ENCODE peak calls at places on chromosome 22, in nine cellular contexts. N is ovary, I is fibroblast of lung, W is heart left ventricle, C is right atrium auricular region, X is esophagus squamous epithelium, Y is uterus, G is small intestine, V is pancreas. Z is an unnamed sample.

GRCh38 chr22:41780714-41781507 is 19.6 kb upstream of the CCDC134 start:
- DNase-seq in N (no peak), C (peak; percentile 69), V (peak; percentile 9), W (peak; percentile 53), Y (peak; percentile 18), G (peak; percentile 68), X (peak; percentile 70), I (peak; percentile 50), Z (peak; percentile 64)

GRCh38 chr22:19522190-19522880 is 1.9 kb downstream of the CLDN5 start:
- DNase-seq in V (no peak), Y (no peak), I (no peak), X (no peak), N (no peak), W (no peak), C (no peak), G (no peak), Z (no peak)

GRCh38 chr22:30868663-30869385 is 99.8 kb downstream of the MORC2 start:
- DNase-seq in C (no peak), V (no peak), Y (peak; percentile 8), G (no peak), I (peak; percentile 50), W (peak; percentile 11), X (no peak), N (no peak), Z (peak; percentile 12)

GRCh38 chr22:44472583-44472982 is 25.4 kb downstream of the RTL6 start:
- DNase-seq in G (no peak), X (no peak), C (no peak), Y (no peak), V (no peak), I (no peak), N (no peak), W (no peak), Z (no peak)

GRCh38 chr22:23591203-23591791 is 11.2 kb upstream of the IGLL1 start:
- DNase-seq in C (no peak), N (peak; percentile 93), I (peak; percentile 44), Y (no peak), V (peak; percentile 65), W (peak; percentile 40), X (no peak), G (peak; percentile 31), Z (peak; percentile 43)

GRCh38 chr22:46964773-46965550 is 202.5 kb downstream of the TBC1D22A start:
- DNase-seq in I (no peak), X (no peak), G (no peak), V (no peak), W (no peak), C (no peak), Y (no peak), N (no peak), Z (no peak)

GRCh38 chr22:33811686-33812085 is 108.6 kb downstream of the LARGE1 start:
- DNase-seq in I (peak; percentile 78), N (peak; percentile 40), V (peak; percentile 18), X (no peak), Y (peak; percentile 85), C (peak; percentile 83), G (no peak), W (peak; percentile 67), Z (peak; percentile 52)

GRCh38 chr22:31425331-31426050 is 26.1 kb downstream of the DRG1 start:
- DNase-seq in X (no peak), W (no peak), G (no peak), V (no peak), C (no peak), N (no peak), Y (no peak), I (no peak), Z (no peak)

GRCh38 chr22:32106930-32107329 is 52.2 kb downstream of the C22orf42 start:
- DNase-seq in G (no peak), Y (no peak), I (peak; percentile 17), X (no peak), V (no peak), N (no peak), C (no peak), W (no peak), Z (no peak)

GRCh38 chr22:48886604-48887393 is 940.9 kb downstream of the BRD1 start:
- DNase-seq in X (no peak), C (no peak), G (no peak), W (no peak), I (no peak), V (no peak), Y (no peak), N (no peak), Z (no peak)

GRCh38 chr22:44182591-44183588 is 2.2 kb downstream of the PARVG start:
- DNase-seq in V (no peak), W (peak; percentile 61), I (no peak), X (no peak), N (no peak), Y (no peak), C (peak; percentile 67), G (peak; percentile 31), Z (peak; percentile 36)

GRCh38 chr22:30265851-30266444 is 703 bp downstream of the OSM start:
- DNase-seq in N (no peak), G (peak; percentile 42), X (peak; percentile 51), I (no peak), Y (no peak), C (no peak), V (no peak), W (peak; percentile 67), Z (no peak)

GRCh38 chr22:22702159-22702873 is 57.9 kb downstream of the GGTLC2 start:
- DNase-seq in W (no peak), X (no peak), I (no peak), V (no peak), N (no peak), Y (no peak), G (peak; percentile 86), C (no peak), Z (peak; percentile 45)

GRCh38 chr22:45242778-45243191 is 2.1 kb upstream of the KIAA0930 start:
- DNase-seq in G (no peak), N (no peak), C (no peak), I (no peak), V (peak; percentile 80), X (no peak), Y (no peak), W (no peak), Z (peak; percentile 74)

GRCh38 chr22:26709617-26710390 is 52.4 kb downstream of the MIAT start:
- DNase-seq in N (no peak), I (peak; percentile 76), W (no peak), X (no peak), Y (no peak), G (no peak), C (no peak), V (no peak), Z (no peak)

GRCh38 chr22:26409705-26410376 is 19.2 kb upstream of the ASPHD2 start:
- DNase-seq in C (no peak), I (no peak), G (no peak), W (no peak), X (no peak), V (no peak), Y (no peak), N (no peak), Z (no peak)

GRCh38 chr22:38038890-38039812 is 18.1 kb upstream of the PICK1 start:
- DNase-seq in Y (no peak), G (no peak), N (no peak), X (no peak), W (no peak), V (no peak), I (no peak), C (no peak), Z (no peak)
- H3K4me3 ChIP-seq in Y (no peak overlapping the region), G (no peak overlapping the region), N (no peak overlapping the region), X (no peak overlapping the region), W (no peak overlapping the region), V (no peak overlapping the region), I (no peak overlapping the region), C (no peak overlapping the region), Z (no peak overlapping the region)

GRCh38 chr22:50303848-50304527 is 3.5 kb downstream of the PLXNB2 start:
- DNase-seq in V (peak; percentile 57), N (no peak), X (no peak), W (peak; percentile 52), I (no peak), C (no peak), Y (peak; percentile 60), G (peak; percentile 66), Z (peak; percentile 76)

GRCh38 chr22:50304528-50305392 is 2.7 kb downstream of the PLXNB2 start:
- DNase-seq in V (peak; percentile 53), C (no peak), G (peak; percentile 58), Y (peak; percentile 53), W (peak; percentile 57), I (peak; percentile 62), X (no peak), N (no peak), Z (peak; percentile 62)

GRCh38 chr22:50305658-50306566 is 1.5 kb downstream of the PLXNB2 start:
- DNase-seq in N (peak; percentile 89), G (peak; percentile 89), V (peak; percentile 90), X (no peak), Y (peak; percentile 86), C (peak; percentile 88), I (peak; percentile 96), W (peak; percentile 87), Z (peak; percentile 88)

GRCh38 chr22:50306753-50307749 is at the start of gene PLXNB2:
- DNase-seq in G (peak; percentile 77), W (peak; percentile 90), C (no peak), I (peak; percentile 79), N (peak; percentile 81), Y (peak; percentile 84), V (peak; percentile 87), X (no peak), Z (peak; percentile 90)

GRCh38 chr22:50305393-50305657 is 2.1 kb downstream of the PLXNB2 start:
- DNase-seq in C (no peak), G (no peak), V (no peak), Y (no peak), I (no peak), N (no peak), X (no peak), W (no peak), Z (no peak)
- H3K4me1 ChIP-seq in C (peaks cover 86% of the 10 kb centered on the region), G (peaks cover 2% of the 10 kb centered on the region), V (peaks cover 16% of the 10 kb centered on the region), Y (peaks cover 27% of the 10 kb centered on the region), I (peaks cover 57% of the 10 kb centered on the region), N (peaks cover 59% of the 10 kb centered on the region), X (peaks cover 86% of the 10 kb centered on the region), W (peaks cover 79% of the 10 kb centered on the region), Z (peaks cover 61% of the 10 kb centered on the region)

DNA sequence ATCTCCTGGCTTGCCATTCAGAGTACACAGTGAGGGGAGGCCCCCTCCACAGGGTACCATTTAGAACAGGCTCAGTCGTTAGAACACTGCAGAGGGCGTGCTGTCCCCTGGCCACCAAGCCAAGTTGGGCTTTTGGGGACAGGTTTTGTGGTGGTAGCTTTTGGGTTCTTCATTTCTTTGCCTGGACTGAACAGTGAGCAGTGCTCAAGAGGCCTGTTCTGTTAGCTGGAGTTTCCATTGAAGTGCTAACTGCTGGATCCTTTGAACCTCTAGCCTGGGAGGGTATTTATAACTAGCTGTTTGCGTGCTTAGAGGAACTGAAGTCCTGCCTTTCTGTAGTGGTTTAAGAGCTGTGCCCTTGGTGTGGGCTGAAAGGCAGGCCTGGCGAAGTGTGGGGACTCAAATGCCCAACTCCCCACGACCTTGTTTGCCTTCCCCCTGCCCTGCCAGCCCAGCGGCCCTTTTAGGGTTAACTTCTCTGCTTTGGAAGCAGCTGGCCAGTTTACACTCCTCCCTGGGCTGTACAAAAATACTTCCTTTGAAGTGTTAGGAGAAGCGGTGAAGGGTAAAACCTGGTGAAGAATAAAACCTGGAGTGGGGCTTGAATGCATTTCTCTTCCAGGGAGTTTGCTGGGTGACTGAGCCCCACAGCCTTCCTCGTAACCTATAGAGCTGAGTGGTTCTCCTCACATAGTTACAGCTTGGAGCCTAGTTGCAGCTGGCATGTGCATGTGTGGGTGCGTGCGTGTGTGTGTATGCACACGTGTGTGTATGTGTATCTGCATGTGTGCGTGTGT is 34.6 kb downstream of the ZNRF3 start:
- DNase-seq in N (peak; percentile 51), V (peak; percentile 60), X (no peak), W (peak; percentile 22), C (no peak), G (peak; percentile 61), I (peak; percentile 70), Y (no peak), Z (peak; percentile 70)
- H3K4me3 ChIP-seq in N (no peak overlapping the region), V (no peak overlapping the region), X (no peak overlapping the region), W (no peak overlapping the region), C (no peak overlapping the region), G (no peak overlapping the region), I (no peak overlapping the region), Y (no peak overlapping the region), Z (no peak overlapping the region)

GRCh38 chr22:40428796-40429195 is 58.4 kb downstream of the SGSM3 start:
- DNase-seq in Y (no peak), V (no peak), G (no peak), W (no peak), I (no peak), X (no peak), C (no peak), N (no peak), Z (no peak)
- H3K4me1 ChIP-seq in Y (no peaks in the 10 kb centered on the region), V (no peaks in the 10 kb centered on the region), G (no peaks in the 10 kb centered on the region), W (peaks cover 22% of the 10 kb centered on the region), I (no peaks in the 10 kb centered on the region), X (peaks cover 21% of the 10 kb centered on the region), C (peaks cover 46% of the 10 kb centered on the region), N (no peaks in the 10 kb centered on the region), Z (no peaks in the 10 kb centered on the region)

Z was measured in mucosa of descending colon.